ENCODE peak calls at places on chromosomes 13 and 19, in six cellular contexts. G is CD8-positive, alpha-beta T cell; H is Kasumi-1; A is Peyer's patch; B is hepatic stellate cell; L is T-helper 2 cell. T is an unnamed sample.

GRCh38 chr13:99431927-99432636 is 69.2 kb upstream of the TM9SF2 start:
- DNase-seq in G (no peak), H (no peak), A (peak; percentile 49), B (no peak), L (no peak), T (no peak)

GRCh38 chr19:45955905-45956608 is 17.6 kb downstream of the NOVA2 start:
- DNase-seq in G (no peak), H (no peak), A (no peak), B (no peak), L (no peak), T (no peak)

GRCh38 chr19:40339018-40339728 is 9.0 kb downstream of the C19orf47 start:
- DNase-seq in G (no peak), H (no peak), A (no peak), B (no peak), L (no peak), T (no peak)

GRCh38 chr19:48595171-48595570 is 11.4 kb upstream of the SPACA4 start:
- DNase-seq in G (no peak), H (no peak), A (no peak), B (no peak), L (no peak), T (no peak)

GRCh38 chr19:40223135-40223822 is 3.2 kb downstream of the CCNP start:
- DNase-seq in G (no peak), H (no peak), A (peak; percentile 19), B (no peak), L (no peak), T (no peak)

GRCh38 chr19:6760606-6761005 is 6.6 kb downstream of the SH2D3A start:
- DNase-seq in G (no peak), H (no peak), A (no peak), B (no peak), L (no peak), T (no peak)

GRCh38 chr19:8085606-8086464 is 33.3 kb downstream of the CCL25 start:
- DNase-seq in G (no peak), H (no peak), A (no peak), B (no peak), L (no peak), T (no peak)

GRCh38 chr13:114140131-114140908 is 7.9 kb upstream of the RASA3 start:
- DNase-seq in G (no peak), H (no peak), A (peak; percentile 62), B (no peak), L (no peak), T (no peak)

GRCh38 chr13:111241006-111241755 is 79.3 kb upstream of the TEX29 start:
- DNase-seq in G (no peak), H (no peak), A (no peak), B (no peak), L (no peak), T (no peak)

GRCh38 chr13:21069561-21070004 is 8.2 kb upstream of the LATS2 start:
- DNase-seq in G (no peak), H (no peak), A (no peak), B (peak; percentile 78), L (no peak), T (no peak)

GRCh38 chr13:39602277-39602613 is 748 bp downstream of the LHFPL6 start:
- DNase-seq in G (no peak), H (no peak), A (no peak), B (no peak), L (no peak), T (no peak)

GRCh38 chr19:4327877-4328242 is 10.8 kb downstream of the STAP2 start:
- DNase-seq in G (peak; percentile 13), H (no peak), A (no peak), B (no peak), L (no peak), T (no peak)

GRCh38 chr19:47797996-47798903 is 6.1 kb downstream of the TPRX1 start:
- DNase-seq in G (no peak), H (no peak), A (no peak), B (no peak), L (no peak), T (no peak)

GRCh38 chr19:18430417-18431144 is 7.4 kb downstream of the ISYNA1 start:
- DNase-seq in G (no peak), H (no peak), A (no peak), B (no peak), L (no peak), T (no peak)

GRCh38 chr13:50244913-50245574 is 229.8 kb downstream of the KCNRG start:
- DNase-seq in G (no peak), H (peak; percentile 5), A (no peak), B (peak; percentile 66), L (peak; percentile 42), T (no peak)

GRCh38 chr13:105202384-105202783 is 1333.1 kb downstream of the EFNB2 start:
- DNase-seq in G (no peak), H (peak; percentile 91), A (no peak), B (no peak), L (no peak), T (no peak)

GRCh38 chr13:30881191-30881651 is 24.9 kb upstream of the MEDAG start:
- DNase-seq in G (no peak), H (no peak), A (no peak), B (no peak), L (no peak), T (no peak)

GRCh38 chr13:91572944-91573535 is 174.6 kb downstream of the GPC5 start:
- DNase-seq in G (no peak), H (no peak), A (no peak), B (no peak), L (no peak), T (no peak)

GRCh38 chr19:43667524-43668405 is 2.2 kb downstream of the PLAUR start:
- DNase-seq in G (no peak), H (no peak), A (no peak), B (peak; percentile 22), L (no peak), T (no peak)

GRCh38 chr13:107099661-107100060 is 531.7 kb upstream of the ARGLU1 start:
- DNase-seq in G (no peak), H (no peak), A (no peak), B (peak; percentile 29), L (no peak), T (no peak)

GRCh38 chr13:22944378-22944777 is 236.4 kb upstream of the SGCG start:
- DNase-seq in G (no peak), H (no peak), A (no peak), B (no peak), L (no peak), T (no peak)

GRCh38 chr13:87821512-87821911 is 150.3 kb downstream of the SLITRK5 start:
- DNase-seq in G (no peak), H (peak; percentile 46), A (no peak), B (no peak), L (no peak), T (no peak)

GRCh38 chr13:85853901-85854663 is 54.9 kb upstream of the SLITRK6 start:
- DNase-seq in G (no peak), H (no peak), A (no peak), B (no peak), L (no peak), T (no peak)

GRCh38 chr13:25175026-25175425 is 2.9 kb upstream of the AMER2 start:
- DNase-seq in G (no peak), H (no peak), A (no peak), B (no peak), L (no peak), T (no peak)

GRCh38 chr13:33349996-33350826 is 64.7 kb upstream of the STARD13 start:
- DNase-seq in G (no peak), H (no peak), A (no peak), B (peak; percentile 46), L (no peak), T (no peak)

GRCh38 chr19:4197625-4198466 is 15.4 kb downstream of the ANKRD24 start:
- DNase-seq in G (no peak), H (no peak), A (no peak), B (peak; percentile 43), L (no peak), T (no peak)

GRCh38 chr19:10288662-10289166 is 1.0 kb upstream of the ICAM5 start:
- DNase-seq in G (no peak), H (peak; percentile 89), A (no peak), B (no peak), L (no peak), T (no peak)

GRCh38 chr13:110714798-110715394 is 1.4 kb downstream of the ING1 start:
- DNase-seq in G (peak; percentile 42), H (peak; percentile 31), A (peak; percentile 49), B (peak; percentile 28), L (peak; percentile 8), T (peak; percentile 45)

GRCh38 chr19:7861619-7862412 is 12.4 kb downstream of the PRR36 start:
- DNase-seq in G (no peak), H (no peak), A (no peak), B (no peak), L (no peak), T (no peak)

GRCh38 chr13:95153647-95154405 is 147.4 kb downstream of the ABCC4 start:
- DNase-seq in G (no peak), H (no peak), A (no peak), B (no peak), L (no peak), T (no peak)

GRCh38 chr19:17755977-17756670 is 4.8 kb downstream of the FCHO1 start:
- DNase-seq in G (peak; percentile 29), H (no peak), A (peak; percentile 87), B (no peak), L (no peak), T (no peak)

GRCh38 chr13:69856331-69856730 is 251.3 kb upstream of the ATXN8OS start:
- DNase-seq in G (no peak), H (no peak), A (no peak), B (no peak), L (no peak), T (no peak)

GRCh38 chr13:41354416-41354815 is 43.3 kb downstream of the NAA16 start:
- DNase-seq in G (no peak), H (no peak), A (no peak), B (no peak), L (no peak), T (no peak)

T was measured in NCI-H2107.